ENCODE peak calls at places on chromosome 17, in seven cellular contexts. One of them, this sample, is unnamed.

GRCh38 chr17:35241520-35241919 is 1.4 kb upstream of the SLFN5 start:
- DNase-seq in mesenchymal stem cell: no peak
- DNase-seq in IMR-90: no peak
- DNase-seq in mesendoderm: peak; percentile 10
- DNase-seq in H9: peak; percentile 36
- DNase-seq in trophoblast cell: no peak
- DNase-seq in H1: no peak
- DNase-seq in this sample: no peak

GRCh38 chr17:37824534-37825485 is 80.0 kb upstream of the HNF1B start:
- DNase-seq in mesenchymal stem cell: peak; percentile 86
- DNase-seq in IMR-90: peak; percentile 90
- DNase-seq in mesendoderm: peak; percentile 93
- DNase-seq in H9: peak; percentile 84
- DNase-seq in trophoblast cell: no peak
- DNase-seq in H1: no peak
- DNase-seq in this sample: no peak

GRCh38 chr17:45226620-45227019 is 4.9 kb downstream of the FMNL1 start:
- DNase-seq in mesenchymal stem cell: no peak
- DNase-seq in IMR-90: no peak
- DNase-seq in mesendoderm: no peak
- DNase-seq in H9: no peak
- DNase-seq in trophoblast cell: no peak
- DNase-seq in H1: no peak
- DNase-seq in this sample: no peak

GRCh38 chr17:57540596-57540995 is 204.5 kb downstream of the CCDC182 start:
- DNase-seq in mesenchymal stem cell: peak; percentile 43
- DNase-seq in IMR-90: no peak
- DNase-seq in mesendoderm: no peak
- DNase-seq in H9: no peak
- DNase-seq in trophoblast cell: no peak
- DNase-seq in H1: no peak
- DNase-seq in this sample: no peak

GRCh38 chr17:42392664-42393415 is 4.6 kb upstream of the STAT3 start:
- DNase-seq in mesenchymal stem cell: no peak
- DNase-seq in IMR-90: no peak
- DNase-seq in mesendoderm: no peak
- DNase-seq in H9: no peak
- DNase-seq in trophoblast cell: peak; percentile 75
- DNase-seq in H1: no peak
- DNase-seq in this sample: no peak

GRCh38 chr17:7858487-7858832 is 657 bp downstream of the CYB5D1 start:
- DNase-seq in mesenchymal stem cell: peak; percentile 79
- DNase-seq in IMR-90: peak; percentile 44
- DNase-seq in mesendoderm: peak; percentile 84
- DNase-seq in H9: peak; percentile 80
- DNase-seq in trophoblast cell: peak; percentile 31
- DNase-seq in H1: no peak
- DNase-seq in this sample: peak; percentile 56

GRCh38 chr17:63842173-63842539 is 329 bp downstream of the SMARCD2 start:
- DNase-seq in mesenchymal stem cell: peak; percentile 46
- DNase-seq in IMR-90: no peak
- DNase-seq in mesendoderm: peak; percentile 51
- DNase-seq in H9: no peak
- DNase-seq in trophoblast cell: no peak
- DNase-seq in H1: peak; percentile 63
- DNase-seq in this sample: no peak

GRCh38 chr17:4950075-4950756 is 703 bp upstream of the ENO3 start:
- DNase-seq in mesenchymal stem cell: no peak
- DNase-seq in IMR-90: no peak
- DNase-seq in mesendoderm: peak; percentile 71
- DNase-seq in H9: peak; percentile 78
- DNase-seq in trophoblast cell: peak; percentile 30
- DNase-seq in H1: peak; percentile 77
- DNase-seq in this sample: no peak

GRCh38 chr17:57868775-57869598 is 19.1 kb upstream of the MRPS23 start:
- DNase-seq in mesenchymal stem cell: no peak
- DNase-seq in IMR-90: no peak
- DNase-seq in mesendoderm: no peak
- DNase-seq in H9: peak; percentile 34
- DNase-seq in trophoblast cell: no peak
- DNase-seq in H1: no peak
- DNase-seq in this sample: no peak

GRCh38 chr17:68544111-68544510 is 31.9 kb downstream of the PRKAR1A start:
- DNase-seq in mesenchymal stem cell: no peak
- DNase-seq in IMR-90: no peak
- DNase-seq in mesendoderm: no peak
- DNase-seq in H9: no peak
- DNase-seq in trophoblast cell: no peak
- DNase-seq in H1: no peak
- DNase-seq in this sample: no peak

GRCh38 chr17:62716834-62717588 is 89.5 kb downstream of the MRC2 start:
- DNase-seq in mesenchymal stem cell: no peak
- DNase-seq in IMR-90: no peak
- DNase-seq in mesendoderm: no peak
- DNase-seq in H9: peak; percentile 36
- DNase-seq in trophoblast cell: peak; percentile 66
- DNase-seq in H1: no peak
- DNase-seq in this sample: no peak

GRCh38 chr17:17818088-17818526 is 18.7 kb downstream of the SREBF1 start:
- DNase-seq in mesenchymal stem cell: peak; percentile 44
- DNase-seq in IMR-90: peak; percentile 29
- DNase-seq in mesendoderm: peak; percentile 38
- DNase-seq in H9: no peak
- DNase-seq in trophoblast cell: no peak
- DNase-seq in H1: no peak
- DNase-seq in this sample: no peak

GRCh38 chr17:4090898-4091297 is 51.9 kb downstream of the ZZEF1 start:
- DNase-seq in mesenchymal stem cell: peak; percentile 20
- DNase-seq in IMR-90: peak; percentile 40
- DNase-seq in mesendoderm: no peak
- DNase-seq in H9: no peak
- DNase-seq in trophoblast cell: no peak
- DNase-seq in H1: no peak
- DNase-seq in this sample: no peak

GRCh38 chr17:5832886-5833285 is 237.3 kb upstream of the WSCD1 start:
- DNase-seq in mesenchymal stem cell: peak; percentile 84
- DNase-seq in IMR-90: peak; percentile 83
- DNase-seq in mesendoderm: peak; percentile 97
- DNase-seq in H9: peak; percentile 29
- DNase-seq in trophoblast cell: peak; percentile 38
- DNase-seq in H1: no peak
- DNase-seq in this sample: peak; percentile 15

GRCh38 chr17:17177186-17177585 is 28.9 kb downstream of the PLD6 start:
- DNase-seq in mesenchymal stem cell: no peak
- DNase-seq in IMR-90: no peak
- DNase-seq in mesendoderm: no peak
- DNase-seq in H9: no peak
- DNase-seq in trophoblast cell: no peak
- DNase-seq in H1: no peak
- DNase-seq in this sample: no peak

GRCh38 chr17:50596191-50597037 is 35.9 kb downstream of the CACNA1G start:
- DNase-seq in mesenchymal stem cell: peak; percentile 39
- DNase-seq in IMR-90: no peak
- DNase-seq in mesendoderm: peak; percentile 70
- DNase-seq in H9: peak; percentile 92
- DNase-seq in trophoblast cell: peak; percentile 85
- DNase-seq in H1: peak; percentile 88
- DNase-seq in this sample: no peak

GRCh38 chr17:58156839-58157803 is 8.9 kb downstream of the OR4D1 start:
- DNase-seq in mesenchymal stem cell: peak; percentile 3
- DNase-seq in IMR-90: no peak
- DNase-seq in mesendoderm: peak; percentile 75
- DNase-seq in H9: peak; percentile 86
- DNase-seq in trophoblast cell: peak; percentile 34
- DNase-seq in H1: peak; percentile 78
- DNase-seq in this sample: peak; percentile 48

GRCh38 chr17:7834891-7835817 is 1.1 kb downstream of the KDM6B start:
- DNase-seq in mesenchymal stem cell: peak; percentile 99
- DNase-seq in IMR-90: peak; percentile 99
- DNase-seq in mesendoderm: peak; percentile 100
- DNase-seq in H9: peak; percentile 100
- DNase-seq in trophoblast cell: peak; percentile 98
- DNase-seq in H1: peak; percentile 89
- DNase-seq in this sample: peak; percentile 99

GRCh38 chr17:41917192-41917591 is 1.6 kb downstream of the ACLY start:
- DNase-seq in mesenchymal stem cell: peak; percentile 38
- DNase-seq in IMR-90: peak; percentile 59
- DNase-seq in mesendoderm: no peak
- DNase-seq in H9: no peak
- DNase-seq in trophoblast cell: no peak
- DNase-seq in H1: no peak
- DNase-seq in this sample: no peak

GRCh38 chr17:47615766-47616424 is 33.8 kb upstream of the KPNB1 start:
- DNase-seq in mesenchymal stem cell: peak; percentile 65
- DNase-seq in IMR-90: peak; percentile 62
- DNase-seq in mesendoderm: peak; percentile 49
- DNase-seq in H9: no peak
- DNase-seq in trophoblast cell: peak; percentile 82
- DNase-seq in H1: no peak
- DNase-seq in this sample: peak; percentile 49

GRCh38 chr17:77227461-77228223 is 86.9 kb downstream of the SEC14L1 start:
- DNase-seq in mesenchymal stem cell: no peak
- DNase-seq in IMR-90: no peak
- DNase-seq in mesendoderm: no peak
- DNase-seq in H9: no peak
- DNase-seq in trophoblast cell: no peak
- DNase-seq in H1: no peak
- DNase-seq in this sample: no peak

GRCh38 chr17:40648326-40648968 is 829 bp upstream of the SMARCE1 start:
- DNase-seq in mesenchymal stem cell: no peak
- DNase-seq in IMR-90: peak; percentile 19
- DNase-seq in mesendoderm: no peak
- DNase-seq in H9: no peak
- DNase-seq in trophoblast cell: no peak
- DNase-seq in H1: no peak
- DNase-seq in this sample: peak; percentile 69

GRCh38 chr17:31724619-31725018 is 134.4 kb downstream of the COPRS start:
- DNase-seq in mesenchymal stem cell: peak; percentile 93
- DNase-seq in IMR-90: peak; percentile 58
- DNase-seq in mesendoderm: no peak
- DNase-seq in H9: no peak
- DNase-seq in trophoblast cell: no peak
- DNase-seq in H1: peak; percentile 11
- DNase-seq in this sample: no peak

GRCh38 chr17:69357701-69358100 is 30.8 kb upstream of the ABCA5 start:
- DNase-seq in mesenchymal stem cell: no peak
- DNase-seq in IMR-90: no peak
- DNase-seq in mesendoderm: peak; percentile 16
- DNase-seq in H9: no peak
- DNase-seq in trophoblast cell: no peak
- DNase-seq in H1: no peak
- DNase-seq in this sample: no peak

GRCh38 chr17:75588546-75589016 is 981 bp downstream of the MYO15B start:
- DNase-seq in mesenchymal stem cell: no peak
- DNase-seq in IMR-90: no peak
- DNase-seq in mesendoderm: no peak
- DNase-seq in H9: no peak
- DNase-seq in trophoblast cell: no peak
- DNase-seq in H1: no peak
- DNase-seq in this sample: peak; percentile 47

GRCh38 chr17:64423881-64424280 is 25.0 kb upstream of the MILR1 start:
- DNase-seq in mesenchymal stem cell: no peak
- DNase-seq in IMR-90: no peak
- DNase-seq in mesendoderm: no peak
- DNase-seq in H9: no peak
- DNase-seq in trophoblast cell: no peak
- DNase-seq in H1: no peak
- DNase-seq in this sample: no peak

GRCh38 chr17:37368577-37368976 is 7.2 kb upstream of the C17orf78 start:
- DNase-seq in mesenchymal stem cell: peak; percentile 19
- DNase-seq in IMR-90: peak; percentile 38
- DNase-seq in mesendoderm: no peak
- DNase-seq in H9: no peak
- DNase-seq in trophoblast cell: no peak
- DNase-seq in H1: no peak
- DNase-seq in this sample: no peak

GRCh38 chr17:63138713-63139112 is 172.7 kb downstream of the TANC2 start:
- DNase-seq in mesenchymal stem cell: peak; percentile 36
- DNase-seq in IMR-90: peak; percentile 57
- DNase-seq in mesendoderm: no peak
- DNase-seq in H9: no peak
- DNase-seq in trophoblast cell: peak; percentile 75
- DNase-seq in H1: no peak
- DNase-seq in this sample: no peak

GRCh38 chr17:64219571-64219970 is 43.5 kb downstream of the TEX2 start:
- DNase-seq in mesenchymal stem cell: no peak
- DNase-seq in IMR-90: no peak
- DNase-seq in mesendoderm: peak; percentile 49
- DNase-seq in H9: no peak
- DNase-seq in trophoblast cell: peak; percentile 80
- DNase-seq in H1: no peak
- DNase-seq in this sample: no peak

GRCh38 chr17:74772071-74772470 is 4.1 kb downstream of the NAT9 start:
- DNase-seq in mesenchymal stem cell: no peak
- DNase-seq in IMR-90: no peak
- DNase-seq in mesendoderm: no peak
- DNase-seq in H9: no peak
- DNase-seq in trophoblast cell: no peak
- DNase-seq in H1: no peak
- DNase-seq in this sample: no peak

GRCh38 chr17:43609613-43610385 is 51.9 kb downstream of the MEOX1 start:
- DNase-seq in mesenchymal stem cell: no peak
- DNase-seq in IMR-90: peak; percentile 26
- DNase-seq in mesendoderm: no peak
- DNase-seq in H9: no peak
- DNase-seq in trophoblast cell: no peak
- DNase-seq in H1: no peak
- DNase-seq in this sample: no peak
- H2AK5ac ChIP-seq in mesenchymal stem cell: no peak overlapping the region
- H2AK5ac ChIP-seq in IMR-90: no peak overlapping the region
- H2AK5ac ChIP-seq in mesendoderm: no peak overlapping the region
- H2AK5ac ChIP-seq in H9: no peak overlapping the region
- H2AK5ac ChIP-seq in trophoblast cell: no peak overlapping the region
- H2AK5ac ChIP-seq in H1: no peak overlapping the region
- H2AK5ac ChIP-seq in this sample: no peak overlapping the region

GRCh38 chr17:80779961-80780380 is 211.7 kb upstream of the CHMP6 start:
- DNase-seq in mesenchymal stem cell: peak; percentile 94
- DNase-seq in IMR-90: peak; percentile 82
- DNase-seq in mesendoderm: no peak
- DNase-seq in H9: no peak
- DNase-seq in trophoblast cell: peak; percentile 86
- DNase-seq in H1: no peak
- DNase-seq in this sample: no peak
- H2AK5ac ChIP-seq in mesenchymal stem cell: no peak overlapping the region
- H2AK5ac ChIP-seq in IMR-90: peak overlapping the region; percentile 94
- H2AK5ac ChIP-seq in mesendoderm: no peak overlapping the region
- H2AK5ac ChIP-seq in H9: no peak overlapping the region
- H2AK5ac ChIP-seq in trophoblast cell: no peak overlapping the region
- H2AK5ac ChIP-seq in H1: peak overlapping the region; percentile 9
- H2AK5ac ChIP-seq in this sample: no peak overlapping the region

GRCh38 chr17:2034157-2034556 is 4.2 kb downstream of the DPH1 start:
- DNase-seq in mesenchymal stem cell: no peak
- DNase-seq in IMR-90: no peak
- DNase-seq in mesendoderm: peak; percentile 37
- DNase-seq in H9: peak; percentile 53
- DNase-seq in trophoblast cell: no peak
- DNase-seq in H1: no peak
- DNase-seq in this sample: no peak
- H2AK5ac ChIP-seq in mesenchymal stem cell: no peak overlapping the region
- H2AK5ac ChIP-seq in IMR-90: peak overlapping the region; percentile 91
- H2AK5ac ChIP-seq in mesendoderm: no peak overlapping the region
- H2AK5ac ChIP-seq in H9: no peak overlapping the region
- H2AK5ac ChIP-seq in trophoblast cell: no peak overlapping the region
- H2AK5ac ChIP-seq in H1: no peak overlapping the region
- H2AK5ac ChIP-seq in this sample: no peak overlapping the region

GRCh38 chr17:11485336-11485735 is 112.9 kb upstream of the DNAH9 start:
- DNase-seq in mesenchymal stem cell: no peak
- DNase-seq in IMR-90: no peak
- DNase-seq in mesendoderm: no peak
- DNase-seq in H9: no peak
- DNase-seq in trophoblast cell: no peak
- DNase-seq in H1: peak; percentile 34
- DNase-seq in this sample: no peak
- H2AK5ac ChIP-seq in mesenchymal stem cell: no peak overlapping the region
- H2AK5ac ChIP-seq in IMR-90: no peak overlapping the region
- H2AK5ac ChIP-seq in mesendoderm: no peak overlapping the region
- H2AK5ac ChIP-seq in H9: no peak overlapping the region
- H2AK5ac ChIP-seq in trophoblast cell: no peak overlapping the region
- H2AK5ac ChIP-seq in H1: no peak overlapping the region
- H2AK5ac ChIP-seq in this sample: no peak overlapping the region